ENCODE peak calls at places on chromosomes 6 and 20, in seven cellular contexts. One of them, this sample, is unnamed.

GRCh38 chr6:90860822-90861601 is 274.1 kb upstream of the MAP3K7 start:
- DNase-seq in HCT116: no peak
- DNase-seq in SK-N-SH: no peak
- DNase-seq in K562: peak
- DNase-seq in HepG2: peak
- DNase-seq in GM12878: no peak
- DNase-seq in H1: no peak
- DNase-seq in this sample: no peak

GRCh38 chr20:48155231-48155630 is 369.9 kb upstream of the SULF2 start:
- DNase-seq in HepG2: no peak
- DNase-seq in K562: no peak
- DNase-seq in GM12878: no peak
- DNase-seq in SK-N-SH: no peak
- DNase-seq in H1: no peak
- DNase-seq in HCT116: no peak
- DNase-seq in this sample: no peak

GRCh38 chr20:63186528-63187316 is 29.2 kb downstream of the YTHDF1 start:
- DNase-seq in H1: no peak
- DNase-seq in SK-N-SH: no peak
- DNase-seq in K562: no peak
- DNase-seq in GM12878: no peak
- DNase-seq in HCT116: peak
- DNase-seq in HepG2: peak
- DNase-seq in this sample: peak

GRCh38 chr6:134398453-134398852 is 80.5 kb upstream of the SGK1 start:
- DNase-seq in H1: no peak
- DNase-seq in SK-N-SH: no peak
- DNase-seq in GM12878: peak
- DNase-seq in HCT116: no peak
- DNase-seq in K562: peak
- DNase-seq in HepG2: no peak
- DNase-seq in this sample: no peak

GRCh38 chr20:40930561-40930960 is 98.1 kb upstream of the TOP1 start:
- DNase-seq in GM12878: no peak
- DNase-seq in HCT116: no peak
- DNase-seq in K562: no peak
- DNase-seq in SK-N-SH: no peak
- DNase-seq in H1: no peak
- DNase-seq in HepG2: no peak
- DNase-seq in this sample: no peak

GRCh38 chr20:14924433-14924832 is 587.0 kb upstream of the FLRT3 start:
- DNase-seq in SK-N-SH: no peak
- DNase-seq in HCT116: no peak
- DNase-seq in K562: no peak
- DNase-seq in GM12878: no peak
- DNase-seq in H1: no peak
- DNase-seq in HepG2: no peak
- DNase-seq in this sample: no peak

GRCh38 chr6:12546659-12546987 is 169.9 kb upstream of the PHACTR1 start:
- DNase-seq in K562: no peak
- DNase-seq in HepG2: no peak
- DNase-seq in HCT116: no peak
- DNase-seq in SK-N-SH: no peak
- DNase-seq in H1: no peak
- DNase-seq in GM12878: no peak
- DNase-seq in this sample: no peak

GRCh38 chr6:128479991-128480390 is 40.4 kb downstream of the PTPRK start:
- DNase-seq in HepG2: no peak
- DNase-seq in K562: no peak
- DNase-seq in H1: no peak
- DNase-seq in SK-N-SH: no peak
- DNase-seq in HCT116: no peak
- DNase-seq in GM12878: no peak
- DNase-seq in this sample: no peak

GRCh38 chr6:119034827-119035458 is 43.5 kb downstream of the FAM184A start:
- DNase-seq in SK-N-SH: no peak
- DNase-seq in H1: no peak
- DNase-seq in HCT116: no peak
- DNase-seq in GM12878: no peak
- DNase-seq in K562: no peak
- DNase-seq in HepG2: peak
- DNase-seq in this sample: no peak

GRCh38 chr6:166563805-166564204 is 22.7 kb downstream of the RAMACL start:
- DNase-seq in K562: no peak
- DNase-seq in SK-N-SH: no peak
- DNase-seq in H1: no peak
- DNase-seq in HepG2: no peak
- DNase-seq in HCT116: no peak
- DNase-seq in GM12878: no peak
- DNase-seq in this sample: no peak

GRCh38 chr20:47802226-47802920 is 17.1 kb upstream of the SULF2 start:
- DNase-seq in GM12878: no peak
- DNase-seq in HCT116: no peak
- DNase-seq in SK-N-SH: no peak
- DNase-seq in H1: no peak
- DNase-seq in HepG2: no peak
- DNase-seq in K562: no peak
- DNase-seq in this sample: no peak

DNA sequence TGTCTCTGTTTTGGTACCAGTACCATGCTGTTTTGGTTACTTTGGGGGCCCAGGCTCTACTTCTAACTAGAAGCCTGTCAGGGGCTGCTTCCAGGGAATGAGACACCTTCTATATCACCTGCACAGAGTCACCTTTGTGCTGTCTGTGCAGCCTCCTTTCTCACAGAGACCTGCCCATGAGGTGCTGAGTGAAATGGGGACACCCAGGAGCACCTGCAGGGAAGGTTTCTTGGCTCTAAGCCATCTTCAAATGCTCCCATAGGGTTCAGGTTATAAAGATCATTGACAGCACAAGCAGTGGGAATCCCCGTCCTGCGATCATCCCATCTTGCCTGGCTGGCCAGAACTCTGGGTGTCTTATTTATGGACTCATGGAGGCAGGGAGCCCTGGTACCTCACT is 19.1 kb downstream of the GABRR2 start:
- DNase-seq in SK-N-SH: no peak
- DNase-seq in H1: no peak
- DNase-seq in K562: no peak
- DNase-seq in HCT116: no peak
- DNase-seq in HepG2: no peak
- DNase-seq in GM12878: no peak
- DNase-seq in this sample: no peak
- TF ChIP-seq JUND in SK-N-SH: no peak
- TF ChIP-seq JUND in H1: no peak
- TF ChIP-seq JUND in K562: no peak
- TF ChIP-seq JUND in HCT116: no peak
- TF ChIP-seq JUND in HepG2: no peak
- TF ChIP-seq JUND in GM12878: no peak
- TF ChIP-seq JUND in this sample: no peak

GRCh38 chr6:30071858-30072257 is 3.7 kb downstream of the RNF39 start:
- DNase-seq in H1: no peak
- DNase-seq in HepG2: no peak
- DNase-seq in SK-N-SH: peak
- DNase-seq in HCT116: no peak
- DNase-seq in K562: no peak
- DNase-seq in GM12878: no peak
- DNase-seq in this sample: no peak

GRCh38 chr6:30071081-30071818 is 4.3 kb downstream of the PPP1R11 start:
- DNase-seq in HCT116: no peak
- DNase-seq in H1: peak
- DNase-seq in GM12878: no peak
- DNase-seq in HepG2: no peak
- DNase-seq in K562: no peak
- DNase-seq in SK-N-SH: peak
- DNase-seq in this sample: no peak

GRCh38 chr6:30063315-30063714 is 2.2 kb downstream of the POLR1H start:
- DNase-seq in SK-N-SH: no peak
- DNase-seq in HCT116: no peak
- DNase-seq in GM12878: no peak
- DNase-seq in K562: no peak
- DNase-seq in H1: no peak
- DNase-seq in HepG2: no peak
- DNase-seq in this sample: no peak

GRCh38 chr6:30066577-30067459 is at the start of gene PPP1R11:
- DNase-seq in H1: peak
- DNase-seq in HepG2: peak
- DNase-seq in SK-N-SH: peak
- DNase-seq in HCT116: peak
- DNase-seq in GM12878: peak
- DNase-seq in K562: peak
- DNase-seq in this sample: peak

DNA sequence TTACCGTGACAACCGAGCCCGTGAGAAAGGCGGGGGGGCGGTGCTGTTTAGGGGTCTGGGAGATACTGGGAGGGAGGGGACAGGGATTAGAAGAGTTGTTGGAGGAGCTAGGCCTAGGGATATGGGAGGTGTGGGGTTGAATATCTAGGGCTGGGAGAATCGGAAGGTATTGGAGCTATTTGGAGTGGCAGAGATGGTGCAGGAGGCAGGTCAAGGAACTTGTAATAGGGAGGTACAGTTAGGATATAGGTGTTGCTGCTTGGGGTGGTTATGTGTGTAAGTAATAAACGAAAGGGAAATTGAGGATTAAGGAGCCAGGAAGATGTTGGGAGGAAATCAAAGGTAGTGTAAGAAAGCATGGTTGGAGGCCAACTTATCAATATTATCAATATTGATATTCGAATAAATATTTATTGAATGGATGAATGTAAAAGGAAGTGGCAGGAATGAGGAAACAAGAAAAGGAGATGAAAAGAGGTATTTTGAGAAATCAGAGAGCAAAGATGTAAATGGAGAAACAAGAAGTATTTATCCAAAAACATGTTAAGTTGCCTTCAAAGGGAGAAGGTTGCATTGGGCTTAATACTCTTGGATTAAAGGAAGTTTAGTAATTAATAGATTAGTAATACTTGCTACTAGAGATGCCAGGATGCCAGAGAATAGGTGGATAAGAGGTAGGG is 602 bp downstream of the PPP1R11 start:
- DNase-seq in HepG2: no peak
- DNase-seq in K562: no peak
- DNase-seq in HCT116: no peak
- DNase-seq in SK-N-SH: peak
- DNase-seq in H1: no peak
- DNase-seq in GM12878: no peak
- DNase-seq in this sample: no peak
- TF ChIP-seq JUND in HepG2: no peak
- TF ChIP-seq JUND in K562: no peak
- TF ChIP-seq JUND in HCT116: no peak
- TF ChIP-seq JUND in SK-N-SH: no peak
- TF ChIP-seq JUND in H1: no peak
- TF ChIP-seq JUND in GM12878: no peak
- TF ChIP-seq JUND in this sample: no peak

GRCh38 chr6:23445157-23445710 is 680.8 kb upstream of the NRSN1 start:
- DNase-seq in HCT116: no peak
- DNase-seq in K562: no peak
- DNase-seq in GM12878: no peak
- DNase-seq in H1: no peak
- DNase-seq in SK-N-SH: no peak
- DNase-seq in HepG2: no peak
- DNase-seq in this sample: no peak

GRCh38 chr6:23441813-23442212 is 684.2 kb upstream of the NRSN1 start:
- DNase-seq in SK-N-SH: no peak
- DNase-seq in K562: no peak
- DNase-seq in HepG2: no peak
- DNase-seq in GM12878: no peak
- DNase-seq in H1: no peak
- DNase-seq in HCT116: no peak
- DNase-seq in this sample: no peak

DNA sequence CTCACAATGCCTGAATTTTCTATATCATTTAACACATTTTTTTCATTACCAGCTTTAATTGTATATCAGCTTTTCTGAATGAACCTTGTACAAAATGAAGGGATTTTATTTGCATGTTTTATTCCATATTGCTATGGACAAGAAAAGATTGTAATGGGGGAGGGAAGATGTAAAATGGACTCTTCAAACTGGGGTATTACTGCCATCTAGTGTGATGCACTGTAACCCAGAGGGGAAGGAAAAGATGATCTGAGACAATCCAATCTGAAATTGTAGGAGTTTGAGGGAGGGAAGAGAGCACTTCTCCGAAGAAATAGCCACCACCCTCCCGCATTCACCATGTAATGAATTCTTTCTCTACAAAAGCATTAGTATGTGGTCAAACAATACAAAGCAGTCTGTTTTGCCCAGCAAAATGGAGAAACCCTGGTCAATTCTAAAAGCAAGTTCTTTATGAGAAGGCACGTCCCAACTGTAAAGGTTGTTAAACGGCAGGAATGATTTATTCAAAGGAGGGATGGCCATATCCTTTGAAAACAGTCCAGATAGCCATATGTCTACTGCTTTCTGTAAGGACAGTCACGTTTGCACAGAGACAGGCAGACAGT is 679.5 kb upstream of the NRSN1 start:
- DNase-seq in HCT116: peak
- DNase-seq in H1: no peak
- DNase-seq in HepG2: no peak
- DNase-seq in SK-N-SH: peak
- DNase-seq in GM12878: no peak
- DNase-seq in K562: no peak
- DNase-seq in this sample: peak
- TF ChIP-seq JUND in HCT116: no peak
- TF ChIP-seq JUND in H1: no peak
- TF ChIP-seq JUND in HepG2: no peak
- TF ChIP-seq JUND in SK-N-SH: no peak
- TF ChIP-seq JUND in GM12878: no peak
- TF ChIP-seq JUND in K562: no peak
- TF ChIP-seq JUND in this sample: no peak

GRCh38 chr6:130574146-130574545 is 208.3 kb downstream of the TMEM200A start:
- DNase-seq in GM12878: no peak
- DNase-seq in HepG2: no peak
- DNase-seq in H1: no peak
- DNase-seq in K562: no peak
- DNase-seq in HCT116: no peak
- DNase-seq in SK-N-SH: no peak
- DNase-seq in this sample: no peak

GRCh38 chr6:130575971-130576370 is 210.2 kb downstream of the TMEM200A start:
- DNase-seq in HepG2: peak
- DNase-seq in K562: no peak
- DNase-seq in GM12878: peak
- DNase-seq in H1: no peak
- DNase-seq in HCT116: no peak
- DNase-seq in SK-N-SH: no peak
- DNase-seq in this sample: no peak

GRCh38 chr6:130575557-130575956 is 209.7 kb downstream of the TMEM200A start:
- DNase-seq in K562: no peak
- DNase-seq in SK-N-SH: no peak
- DNase-seq in H1: no peak
- DNase-seq in GM12878: no peak
- DNase-seq in HepG2: no peak
- DNase-seq in HCT116: no peak
- DNase-seq in this sample: no peak

GRCh38 chr6:130578713-130579112 is 212.9 kb downstream of the TMEM200A start:
- DNase-seq in SK-N-SH: no peak
- DNase-seq in H1: no peak
- DNase-seq in HepG2: no peak
- DNase-seq in HCT116: no peak
- DNase-seq in K562: no peak
- DNase-seq in GM12878: no peak
- DNase-seq in this sample: no peak

GRCh38 chr6:130577178-130577919 is 211.5 kb downstream of the TMEM200A start:
- DNase-seq in HepG2: no peak
- DNase-seq in HCT116: no peak
- DNase-seq in H1: no peak
- DNase-seq in K562: no peak
- DNase-seq in GM12878: no peak
- DNase-seq in SK-N-SH: no peak
- DNase-seq in this sample: no peak
- TF ChIP-seq JUND in HepG2: no peak
- TF ChIP-seq JUND in HCT116: no peak
- TF ChIP-seq JUND in H1: no peak
- TF ChIP-seq JUND in K562: no peak
- TF ChIP-seq JUND in GM12878: no peak
- TF ChIP-seq JUND in SK-N-SH: no peak
- TF ChIP-seq JUND in this sample: no peak